ENCODE peak calls at places on chromosome 9, in seven cellular contexts. M is HepG2, U is DND-41, D is mesendoderm, R is IMR-90, P is GM23248, X is HCT116. N is an unnamed sample.

GRCh38 chr9:112050544-112051475 is 124.3 kb downstream of the SUSD1 start:
- DNase-seq in M (peak), U (no peak), D (no peak), R (peak), P (peak), X (no peak), N (peak)

GRCh38 chr9:93119703-93119952 is 14.4 kb downstream of the NINJ1 start:
- DNase-seq in M (no peak), U (no peak), D (no peak), R (no peak), P (no peak), X (no peak), N (no peak)

GRCh38 chr9:14362175-14362574 is 48.2 kb upstream of the NFIB start:
- DNase-seq in M (no peak), U (no peak), D (no peak), R (peak), P (peak), X (no peak), N (no peak)

GRCh38 chr9:129446828-129447550 is 173.9 kb downstream of the C9orf50 start:
- DNase-seq in M (peak), U (no peak), D (no peak), R (no peak), P (peak), X (no peak), N (no peak)

GRCh38 chr9:134236001-134236421 is 71.6 kb upstream of the RNU6ATAC start:
- DNase-seq in M (no peak), U (no peak), D (no peak), R (no peak), P (peak), X (no peak), N (no peak)

GRCh38 chr9:33468797-33469621 is 4.7 kb downstream of the NOL6 start:
- DNase-seq in M (no peak), U (no peak), D (no peak), R (no peak), P (no peak), X (no peak), N (no peak)

GRCh38 chr9:81693639-81694378 is 4.5 kb upstream of the TLE1 start:
- DNase-seq in M (no peak), U (no peak), D (no peak), R (no peak), P (peak), X (no peak), N (no peak)

GRCh38 chr9:99181206-99181605 is 40.5 kb downstream of the ALG2 start:
- DNase-seq in M (no peak), U (no peak), D (no peak), R (no peak), P (no peak), X (no peak), N (no peak)

GRCh38 chr9:116451500-116451899 is 235.6 kb upstream of the TRIM32 start:
- DNase-seq in M (no peak), U (no peak), D (no peak), R (no peak), P (no peak), X (no peak), N (no peak)

GRCh38 chr9:77981332-77981731 is 50.3 kb downstream of the GNAQ start:
- DNase-seq in M (no peak), U (no peak), D (no peak), R (peak), P (peak), X (no peak), N (peak)

GRCh38 chr9:120915854-120916495 is 10.6 kb downstream of the TRAF1 start:
- DNase-seq in M (no peak), U (peak), D (no peak), R (no peak), P (no peak), X (no peak), N (no peak)

GRCh38 chr9:82490019-82490499 is 501.5 kb downstream of the SPATA31D1 start:
- DNase-seq in M (no peak), U (no peak), D (peak), R (peak), P (peak), X (no peak), N (peak)

GRCh38 chr9:137721899-137722298 is 103.1 kb downstream of the EHMT1 start:
- DNase-seq in M (no peak), U (no peak), D (no peak), R (no peak), P (no peak), X (no peak), N (no peak)

GRCh38 chr9:98415782-98416181 is 160.3 kb upstream of the TBC1D2 start:
- DNase-seq in M (peak), U (no peak), D (peak), R (no peak), P (no peak), X (no peak), N (no peak)

GRCh38 chr9:83062653-83063527 is at the start of gene RASEF:
- DNase-seq in M (no peak), U (no peak), D (peak), R (no peak), P (peak), X (no peak), N (peak)

GRCh38 chr9:114786251-114786650 is 19.6 kb downstream of the TNFSF15 start:
- DNase-seq in M (no peak), U (no peak), D (no peak), R (no peak), P (no peak), X (no peak), N (no peak)

GRCh38 chr9:93952784-93953491 is 2.2 kb downstream of the BARX1 start:
- DNase-seq in M (no peak), U (no peak), D (peak), R (no peak), P (no peak), X (no peak), N (no peak)

GRCh38 chr9:133991211-133991921 is 758 bp downstream of the VAV2 start:
- DNase-seq in M (no peak), U (no peak), D (peak), R (no peak), P (peak), X (no peak), N (peak)

GRCh38 chr9:137461663-137462395 is 2.7 kb upstream of the NSMF start:
- DNase-seq in M (no peak), U (peak), D (peak), R (no peak), P (no peak), X (peak), N (no peak)

GRCh38 chr9:133087429-133088145 is 25.8 kb downstream of the CEL start:
- DNase-seq in M (no peak), U (no peak), D (no peak), R (no peak), P (no peak), X (no peak), N (no peak)

GRCh38 chr9:35714123-35714522 is 17.9 kb downstream of the TLN1 start:
- DNase-seq in M (no peak), U (no peak), D (no peak), R (no peak), P (no peak), X (no peak), N (no peak)

GRCh38 chr9:71048271-71048670 is 73.2 kb downstream of the TRPM3 start:
- DNase-seq in M (no peak), U (no peak), D (no peak), R (no peak), P (no peak), X (no peak), N (no peak)

GRCh38 chr9:38141751-38142150 is 72.7 kb upstream of the SHB start:
- DNase-seq in M (no peak), U (no peak), D (no peak), R (peak), P (peak), X (no peak), N (peak)

GRCh38 chr9:98807070-98807810 is at the start of gene GALNT12:
- DNase-seq in M (no peak), U (no peak), D (peak), R (no peak), P (peak), X (no peak), N (no peak)

GRCh38 chr9:79430599-79430998 is 141.2 kb upstream of the TLE4 start:
- DNase-seq in M (no peak), U (no peak), D (no peak), R (no peak), P (no peak), X (no peak), N (no peak)

GRCh38 chr9:89178162-89179120 is at the start of gene SHC3:
- DNase-seq in M (no peak), U (peak), D (peak), R (peak), P (peak), X (no peak), N (no peak)

GRCh38 chr9:89179535-89179919 is 909 bp upstream of the SHC3 start:
- DNase-seq in M (no peak), U (no peak), D (peak), R (peak), P (peak), X (no peak), N (no peak)

GRCh38 chr9:89177401-89178161 is 1.0 kb downstream of the SHC3 start:
- DNase-seq in M (no peak), U (no peak), D (peak), R (no peak), P (peak), X (no peak), N (no peak)

GRCh38 chr9:89182369-89182768 is 3.8 kb upstream of the SHC3 start:
- DNase-seq in M (no peak), U (no peak), D (no peak), R (no peak), P (no peak), X (no peak), N (no peak)

DNA sequence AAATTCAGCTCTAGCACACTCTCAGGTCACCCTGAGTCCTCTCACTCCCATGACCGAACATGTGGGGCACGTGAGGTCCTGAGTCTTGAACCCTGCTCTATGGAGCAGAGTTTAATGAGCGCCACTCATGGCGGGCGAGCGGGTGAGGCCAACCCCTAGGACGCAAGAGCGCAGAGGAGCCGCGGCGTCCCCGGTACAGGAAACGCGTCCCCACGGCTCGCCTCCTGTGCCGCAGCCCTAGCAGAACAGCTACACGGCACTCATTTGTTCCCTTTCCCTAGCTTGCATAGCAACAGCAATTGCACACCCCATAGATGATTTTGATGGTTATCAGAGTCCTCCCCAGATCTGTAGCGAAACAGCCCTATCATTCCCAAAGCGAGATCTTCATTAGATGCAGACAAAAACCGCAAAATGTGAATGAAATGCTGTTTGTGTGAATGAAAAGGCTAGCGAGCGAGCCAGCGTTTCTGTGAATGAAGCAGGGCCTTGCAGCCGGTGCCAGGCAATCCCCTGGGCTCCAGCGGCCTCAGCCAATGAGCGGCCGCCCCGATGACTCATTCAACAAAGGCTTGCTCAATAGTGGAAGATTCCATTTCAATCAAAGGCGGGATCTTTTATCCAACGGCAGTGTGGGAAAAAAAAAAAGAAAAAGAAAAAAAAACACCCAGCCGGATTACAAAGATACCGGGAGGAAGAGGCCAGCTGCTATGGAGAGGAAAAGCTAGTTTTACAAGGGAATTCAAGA is 1.5 kb upstream of the SHC3 start:
- DNase-seq in M (peak), U (peak), D (peak), R (peak), P (peak), X (peak), N (peak)
- H3K4me3 ChIP-seq in M (peak), U (peak), D (peak), R (peak), P (peak), X (peak), N (peak)

DNA sequence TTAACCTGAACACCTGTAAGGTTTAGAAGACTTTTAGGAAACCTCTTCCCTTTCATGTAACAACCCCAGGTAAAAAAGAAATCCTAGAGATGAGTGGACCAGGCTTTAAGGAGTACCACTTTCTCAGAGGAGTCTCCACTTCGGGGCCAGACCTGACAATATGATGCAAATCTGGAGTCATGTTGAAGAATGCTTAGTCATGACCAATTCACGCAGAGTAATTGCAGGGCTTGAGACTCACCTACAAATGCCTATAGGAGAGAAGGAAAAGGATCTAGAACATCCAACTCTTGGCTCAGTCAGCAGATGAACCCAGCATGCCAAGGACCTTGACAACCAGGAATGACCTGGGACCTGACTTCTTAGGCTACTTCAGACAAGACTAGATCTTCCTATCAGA is 235.4 kb downstream of the DOCK8 start:
- DNase-seq in M (no peak), U (no peak), D (no peak), R (no peak), P (no peak), X (no peak), N (peak)
- H3K4me2 ChIP-seq in M (no peak), U (no peak), D (no peak), R (no peak), P (no peak), X (no peak), N (no peak)

GRCh38 chr9:127936347-127936852 is 1.3 kb downstream of the DPM2 start:
- DNase-seq in M (no peak), U (no peak), D (no peak), R (no peak), P (no peak), X (no peak), N (no peak)
- H3K9ac ChIP-seq in M (peak), U (peak), D (peak), R (peak), P (peak), X (peak), N (peak)

DNA sequence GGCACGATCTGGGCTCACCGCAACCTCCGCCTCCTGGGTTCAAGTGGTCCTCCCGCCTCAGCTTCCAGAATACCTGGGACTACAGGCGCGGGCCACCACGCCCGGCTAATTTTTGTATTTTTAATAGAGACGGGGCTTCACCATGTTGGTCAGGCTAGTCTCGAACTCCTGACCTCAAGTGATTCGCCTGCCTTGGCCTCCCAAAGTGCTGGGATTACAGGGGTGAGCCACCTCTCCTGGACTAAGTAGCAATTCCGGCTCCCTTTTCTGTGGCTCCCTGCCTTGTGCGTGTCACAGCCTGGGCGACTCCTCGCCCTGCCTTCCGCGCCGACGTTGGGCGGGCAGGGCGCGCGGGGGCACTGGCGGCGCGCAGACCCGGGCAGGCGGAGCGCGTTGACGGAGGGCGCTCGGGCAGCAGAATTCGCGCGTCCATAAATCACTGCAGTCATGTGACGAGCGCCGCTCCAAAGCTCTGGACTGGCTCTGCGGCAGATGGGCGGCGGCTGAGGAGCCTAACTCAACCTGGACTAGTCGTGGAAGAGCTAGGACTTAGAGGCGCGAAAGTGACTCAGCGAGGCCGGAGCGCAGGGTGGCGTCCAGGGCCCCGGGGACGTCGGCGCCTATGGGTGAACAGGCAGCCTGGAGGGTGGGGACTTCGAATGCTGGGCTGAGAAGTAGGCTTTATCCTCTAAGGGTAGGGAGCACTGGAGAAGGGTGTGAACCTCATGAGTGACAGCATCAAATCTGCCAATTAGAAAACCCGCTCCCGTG is 1.4 kb upstream of the CIZ1 start:
- DNase-seq in M (no peak), U (no peak), D (peak), R (peak), P (peak), X (peak), N (peak)
- H3K4me3 ChIP-seq in M (no peak), U (no peak), D (no peak), R (peak), P (peak), X (peak), N (peak)